ENCODE peak calls at places on chromosomes 7 and 10, in seven cellular contexts. V is anterior cingulate cortex; N is stimulated activated naive B cell treated with anti-CD40 and anti-IgM and Interleukin-4, amounts not matched to agents 10 μg/mL and 1 μg/mL and 100 μg/mL, for 72 hours; L is NCI-H345; S is nucleus accumbens; Z is osteocyte; A is fibroblast of lung. C is an unnamed sample.

GRCh38 chr7:158324397-158325360 is 262.9 kb downstream of the PTPRN2 start:
- DNase-seq in A (no peak), L (peak), Z (peak), V (no peak), S (no peak), N (no peak), C (no peak)

GRCh38 chr10:79239275-79239779 is 107.9 kb upstream of the PPIF start:
- DNase-seq in S (peak), V (no peak), L (no peak), N (no peak), A (peak), Z (no peak), C (no peak)

GRCh38 chr7:137295925-137296324 is 47.6 kb downstream of the PTN start:
- DNase-seq in L (no peak), A (no peak), N (no peak), S (no peak), Z (no peak), V (no peak), C (no peak)

GRCh38 chr7:40133561-40134427 is 628 bp downstream of the MPLKIP start:
- DNase-seq in V (no peak), Z (no peak), N (no peak), L (no peak), A (peak), S (no peak), C (no peak)

GRCh38 chr10:61477469-61477868 is 24.3 kb upstream of the TMEM26 start:
- DNase-seq in N (no peak), V (no peak), L (no peak), Z (no peak), S (no peak), A (no peak), C (no peak)

GRCh38 chr10:24196426-24197039 is 12.4 kb upstream of the KIAA1217 start:
- DNase-seq in V (no peak), A (peak), S (peak), N (peak), Z (no peak), L (peak), C (peak)

GRCh38 chr7:101814081-101814995 is 3.1 kb upstream of the CUX1 start:
- DNase-seq in V (no peak), L (peak), N (peak), S (peak), A (peak), Z (no peak), C (peak)

GRCh38 chr10:89078729-89079672 is 88.4 kb downstream of the FAS start:
- DNase-seq in L (no peak), Z (no peak), A (peak), S (no peak), V (no peak), N (no peak), C (no peak)

GRCh38 chr7:16933296-16934248 is 51.8 kb upstream of the AGR3 start:
- DNase-seq in L (peak), N (no peak), Z (no peak), V (no peak), A (peak), S (no peak), C (no peak)

GRCh38 chr7:117157871-117158209 is 165.0 kb downstream of the WNT2 start:
- DNase-seq in L (no peak), N (no peak), V (no peak), S (no peak), A (no peak), Z (no peak), C (no peak)

GRCh38 chr7:130909881-130910672 is 176.1 kb upstream of the KLF14 start:
- DNase-seq in A (peak), Z (no peak), L (no peak), S (no peak), V (no peak), N (no peak), C (no peak)

GRCh38 chr10:66680886-66681285 is 244.9 kb upstream of the LRRTM3 start:
- DNase-seq in Z (no peak), L (no peak), V (no peak), N (no peak), A (peak), S (no peak), C (no peak)

GRCh38 chr10:131006458-131007256 is 304.9 kb downstream of the TCERG1L start:
- DNase-seq in S (no peak), V (no peak), L (no peak), N (no peak), Z (no peak), A (no peak), C (no peak)

GRCh38 chr10:69731184-69731583 is 70.5 kb upstream of the COL13A1 start:
- DNase-seq in V (no peak), L (no peak), Z (peak), N (no peak), S (no peak), A (peak), C (no peak)

GRCh38 chr7:150901160-150902035 is 49.1 kb downstream of the AOC1 start:
- DNase-seq in S (peak), N (no peak), L (peak), V (no peak), A (no peak), Z (no peak), C (no peak)

GRCh38 chr10:52729259-52730104 is 43.1 kb downstream of the MBL2 start:
- DNase-seq in N (no peak), Z (no peak), V (no peak), S (no peak), A (peak), L (peak), C (no peak)

GRCh38 chr7:24825931-24826661 is 68.8 kb upstream of the GSDME start:
- DNase-seq in N (no peak), Z (no peak), L (no peak), V (no peak), A (peak), S (no peak), C (no peak)

GRCh38 chr10:35752469-35753450 is 110.7 kb upstream of the FZD8 start:
- DNase-seq in N (no peak), L (no peak), Z (no peak), S (no peak), A (no peak), V (no peak), C (no peak)

GRCh38 chr7:126718419-126718818 is 534.3 kb downstream of the GRM8 start:
- DNase-seq in N (no peak), L (no peak), V (no peak), A (no peak), S (no peak), Z (no peak), C (no peak)

GRCh38 chr10:76009531-76009930 is 578.1 kb downstream of the LRMDA start:
- DNase-seq in A (no peak), L (no peak), N (no peak), S (no peak), Z (no peak), V (no peak), C (no peak)

GRCh38 chr7:130342701-130343380 is 1.8 kb upstream of the CPA5 start:
- DNase-seq in L (no peak), V (no peak), Z (no peak), S (no peak), N (no peak), A (no peak), C (no peak)

GRCh38 chr10:97278491-97278989 is 13.9 kb downstream of the ARHGAP19 start:
- DNase-seq in N (no peak), V (no peak), A (peak), L (peak), Z (no peak), S (no peak), C (peak)

GRCh38 chr10:82397859-82398258 is 522.9 kb downstream of the NRG3 start:
- DNase-seq in L (no peak), S (no peak), Z (no peak), A (no peak), V (no peak), N (no peak), C (no peak)

GRCh38 chr10:80394358-80394916 is 13.9 kb upstream of the PRXL2A start:
- DNase-seq in Z (no peak), L (no peak), S (no peak), A (no peak), N (no peak), V (no peak), C (no peak)

GRCh38 chr7:96663457-96663856 is 46.2 kb downstream of the SEM1 start:
- DNase-seq in Z (no peak), N (no peak), V (no peak), A (no peak), L (no peak), S (no peak), C (peak)

C was measured in GM06990.